ENCODE peak calls at places on chromosomes 2 and 18, in four cellular contexts. N, E, F and M are unnamed samples.

GRCh38 chr2:66813525-66813924 is 378.6 kb downstream of the MEIS1 start:
- DNase-seq in E (peak; percentile 61), F (no peak), N (no peak), M (no peak)

GRCh38 chr2:37201766-37202165 is 5.5 kb downstream of the CEBPZOS start:
- DNase-seq in N (no peak), E (peak; percentile 17), F (no peak), M (no peak)

GRCh38 chr2:218186355-218186766 is 19.6 kb upstream of the CXCR1 start:
- DNase-seq in N (peak; percentile 15), F (peak; percentile 62), E (peak; percentile 75), M (peak; percentile 73)

GRCh38 chr2:63902149-63902548 is 60.5 kb downstream of the UGP2 start:
- DNase-seq in E (no peak), N (no peak), F (no peak), M (no peak)

GRCh38 chr18:48313803-48314202 is 95.4 kb downstream of the ZBTB7C start:
- DNase-seq in N (no peak), F (no peak), E (no peak), M (no peak)

GRCh38 chr2:240877460-240878340 is 9.1 kb downstream of the AGXT start:
- DNase-seq in E (no peak), F (peak; percentile 9), N (no peak), M (no peak)

GRCh38 chr2:183579686-183580085 is 455.4 kb downstream of the NUP35 start:
- DNase-seq in N (no peak), F (no peak), E (no peak), M (no peak)

GRCh38 chr2:74301262-74301661 is 42.0 kb downstream of the SLC4A5 start:
- DNase-seq in N (no peak), E (no peak), F (no peak), M (no peak)

GRCh38 chr2:24920813-24921441 is 890 bp upstream of the ADCY3 start:
- DNase-seq in N (no peak), F (no peak), E (no peak), M (no peak)

GRCh38 chr2:238786379-238786778 is 61.5 kb upstream of the TWIST2 start:
- DNase-seq in F (no peak), N (no peak), E (peak; percentile 78), M (no peak)

GRCh38 chr2:191869178-191869577 is 22.3 kb upstream of the CAVIN2 start:
- DNase-seq in F (no peak), N (no peak), E (peak; percentile 40), M (no peak)

GRCh38 chr2:229798446-229799147 is 84.2 kb upstream of the DNER start:
- DNase-seq in N (no peak), F (peak; percentile 37), E (peak; percentile 34), M (no peak)

GRCh38 chr18:11946756-11947155 is 34.6 kb upstream of the IMPA2 start:
- DNase-seq in N (no peak), F (no peak), E (peak; percentile 80), M (no peak)

GRCh38 chr2:172435608-172435911 is 8.2 kb downstream of the ITGA6 start:
- DNase-seq in N (no peak), F (no peak), E (no peak), M (no peak)

GRCh38 chr2:189483571-189484415 is 42.5 kb downstream of the WDR75 start:
- DNase-seq in N (no peak), F (no peak), E (no peak), M (no peak)

GRCh38 chr18:35407871-35408481 is 30.8 kb upstream of the ZNF396 start:
- DNase-seq in F (no peak), N (peak; percentile 28), E (peak; percentile 75), M (peak; percentile 67)

GRCh38 chr18:51164327-51165290 is 32.9 kb downstream of the MEX3C start:
- DNase-seq in N (no peak), E (peak; percentile 16), F (no peak), M (no peak)

GRCh38 chr2:58992062-58992736 is 751.1 kb upstream of the FANCL start:
- DNase-seq in E (peak; percentile 40), N (peak; percentile 7), F (no peak), M (no peak)

GRCh38 chr2:220916931-220917330 is 655.2 kb downstream of the EPHA4 start:
- DNase-seq in N (no peak), E (no peak), F (no peak), M (no peak)

GRCh38 chr2:64655873-64656272 is 2.2 kb upstream of the SERTAD2 start:
- DNase-seq in E (no peak), N (no peak), F (no peak), M (no peak)

GRCh38 chr2:225457462-225457861 is 58.0 kb downstream of the NYAP2 start:
- DNase-seq in F (no peak), E (no peak), N (no peak), M (no peak)

GRCh38 chr2:173854141-173854540 is 111.0 kb downstream of the SP3 start:
- DNase-seq in E (no peak), F (no peak), N (no peak), M (no peak)

GRCh38 chr2:46737577-46737976 is 178.0 kb downstream of the MCFD2 start:
- DNase-seq in N (no peak), E (peak; percentile 52), F (no peak), M (no peak)

GRCh38 chr18:11498821-11499220 is 110.6 kb upstream of the SLC35G4 start:
- DNase-seq in E (peak; percentile 19), F (no peak), N (no peak), M (no peak)